ENCODE peak calls at places on chromosomes 4 and X, in five cellular contexts. N, S, V, B and R are unnamed samples.
A peak's percentile ranks its signal among the peaks of the same experiment; 100 is the strongest.

GRCh38 chr4:111066887-111067286 is 444.0 kb upstream of the PITX2 start:
- DNase-seq in S (peak; percentile 39), N (no peak), B (no peak), V (peak; percentile 43), R (peak; percentile 10)

GRCh38 chrX:131068945-131069719 is 11.0 kb downstream of the ARHGAP36 start:
- DNase-seq in V (peak; percentile 32), B (peak; percentile 80), N (peak; percentile 49), S (no peak), R (peak; percentile 86)

GRCh38 chrX:152600853-152601635 is 36.7 kb upstream of the GABRQ start:
- DNase-seq in S (no peak), V (no peak), N (peak; percentile 36), B (no peak), R (peak; percentile 46)

GRCh38 chr4:16122225-16122624 is 38.4 kb upstream of the PROM1 start:
- DNase-seq in V (no peak), S (no peak), B (no peak), N (no peak), R (no peak)

GRCh38 chr4:39357002-39357401 is 9.2 kb downstream of the RFC1 start:
- DNase-seq in B (no peak), N (no peak), S (no peak), V (no peak), R (no peak)

GRCh38 chrX:134717698-134718328 is 59.5 kb upstream of the PLAC1 start:
- DNase-seq in V (no peak), N (no peak), S (peak; percentile 68), B (no peak), R (no peak)

GRCh38 chr4:8938137-8938536 is 66.5 kb upstream of the HMX1 start:
- DNase-seq in S (no peak), N (no peak), V (no peak), B (no peak), R (no peak)

GRCh38 chrX:68703369-68703768 is 55.9 kb downstream of the STARD8 start:
- DNase-seq in V (no peak), N (no peak), B (no peak), S (no peak), R (peak; percentile 63)

GRCh38 chr4:5638316-5638715 is 70.0 kb downstream of the EVC2 start:
- DNase-seq in V (peak; percentile 17), S (peak; percentile 85), B (no peak), N (no peak), R (no peak)

GRCh38 chr4:185441479-185441878 is 15.7 kb upstream of the UFSP2 start:
- DNase-seq in B (no peak), S (no peak), V (no peak), N (no peak), R (no peak)

GRCh38 chr4:6576512-6576911 is 1.5 kb downstream of the MAN2B2 start:
- DNase-seq in V (no peak), S (no peak), B (no peak), N (no peak), R (no peak)

GRCh38 chr4:99885063-99885664 is 9.1 kb downstream of the LAMTOR3 start:
- DNase-seq in B (no peak), V (peak; percentile 62), S (peak; percentile 38), N (no peak), R (peak; percentile 55)

GRCh38 chr4:8679032-8679431 is 86.5 kb downstream of the CPZ start:
- DNase-seq in V (no peak), B (no peak), S (no peak), N (no peak), R (no peak)

DNA sequence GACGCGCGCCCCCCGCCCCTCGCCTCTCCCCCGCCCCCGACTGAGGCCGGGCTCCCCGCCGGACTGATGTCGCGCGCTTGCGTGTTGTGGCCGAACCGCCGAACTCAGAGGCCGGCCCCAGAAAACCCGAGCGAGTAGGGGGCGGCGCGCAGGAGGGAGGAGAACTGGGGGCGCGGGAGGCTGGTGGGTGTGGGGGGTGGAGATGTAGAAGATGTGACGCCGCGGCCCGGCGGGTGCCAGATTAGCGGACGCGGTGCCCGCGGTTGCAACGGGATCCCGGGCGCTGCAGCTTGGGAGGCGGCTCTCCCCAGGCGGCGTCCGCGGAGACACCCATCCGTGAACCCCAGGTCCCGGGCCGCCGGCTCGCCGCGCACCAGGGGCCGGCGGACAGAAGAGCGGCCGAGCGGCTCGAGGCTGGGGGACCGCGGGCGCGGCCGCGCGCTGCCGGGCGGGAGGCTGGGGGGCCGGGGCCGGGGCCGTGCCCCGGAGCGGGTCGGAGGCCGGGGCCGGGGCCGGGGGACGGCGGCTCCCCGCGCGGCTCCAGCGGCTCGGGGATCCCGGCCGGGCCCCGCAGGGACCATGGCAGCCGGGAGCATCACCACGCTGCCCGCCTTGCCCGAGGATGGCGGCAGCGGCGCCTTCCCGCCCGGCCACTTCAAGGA is at the start of gene FGF2:
- DNase-seq in B (peak; percentile 84), N (peak; percentile 78), V (peak; percentile 69), S (peak; percentile 60), R (peak; percentile 70)
- H2BK15ac ChIP-seq in B (no peak within 1 kb of the TSS), N (peak within 1 kb of the TSS; percentile 92), V (peak within 1 kb of the TSS; percentile 98), S (peak within 1 kb of the TSS; percentile 83), R (peak within 1 kb of the TSS; percentile 13)

GRCh38 chr4:21411086-21411485 is 537.5 kb downstream of the KCNIP4 start:
- DNase-seq in N (no peak), B (no peak), V (no peak), S (no peak), R (no peak)
- H3K23ac ChIP-seq in N (no peak overlapping the region), B (no peak overlapping the region), V (no peak overlapping the region), S (no peak overlapping the region), R (no peak overlapping the region)

GRCh38 chr4:80065601-80066000 is 7.4 kb downstream of the ANTXR2 start:
- DNase-seq in B (no peak), V (no peak), S (no peak), N (no peak), R (no peak)
- H3K36me3 ChIP-seq in B (no peaks in the 10 kb centered on the region), V (peaks cover 5% of the 10 kb centered on the region), S (peaks cover 29% of the 10 kb centered on the region), N (peaks cover 2% of the 10 kb centered on the region), R (no peaks in the 10 kb centered on the region)

GRCh38 chrX:56089376-56089775 is 142.8 kb upstream of the KLF8 start:
- DNase-seq in B (no peak), N (no peak), V (no peak), S (no peak), R (no peak)
- H2BK15ac ChIP-seq in B (no peak overlapping the region), N (no peak overlapping the region), V (no peak overlapping the region), S (no peak overlapping the region), R (no peak overlapping the region)

GRCh38 chr4:52861879-52862604 is at the start of gene RASL11B:
- DNase-seq in B (peak; percentile 92), V (peak; percentile 74), N (peak; percentile 84), S (peak; percentile 52), R (peak; percentile 90)
- H3K23ac ChIP-seq in B (no peak within 1 kb of the TSS), V (no peak within 1 kb of the TSS), N (peak within 1 kb of the TSS; percentile 87), S (peak within 1 kb of the TSS; percentile 91), R (peak within 1 kb of the TSS; percentile 99)

DNA sequence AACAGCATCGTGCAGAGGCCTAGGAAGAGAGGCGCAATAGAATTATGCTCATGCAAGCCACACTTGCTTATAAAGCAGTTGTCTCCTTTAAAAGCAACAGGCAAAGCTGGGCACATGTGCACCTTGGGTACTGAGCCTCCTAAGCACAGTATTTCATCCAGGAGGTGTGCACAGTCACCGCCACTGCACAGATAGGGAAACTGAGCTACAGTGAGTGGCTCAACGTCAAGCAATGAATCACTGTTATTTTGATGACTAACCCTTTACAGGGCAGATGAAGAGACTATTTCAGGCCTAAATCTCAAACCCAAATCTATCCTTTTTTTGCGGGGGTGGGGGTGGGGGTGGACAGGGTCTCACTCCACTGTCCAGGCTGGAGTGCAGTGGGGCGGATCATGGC is 42.3 kb downstream of the BCOR start:
- DNase-seq in B (no peak), V (no peak), S (peak; percentile 16), N (no peak), R (no peak)
- H3K36me3 ChIP-seq in B (peaks cover 28% of the 10 kb centered on the region), V (peaks cover 61% of the 10 kb centered on the region), S (peaks cover 43% of the 10 kb centered on the region), N (peaks cover 29% of the 10 kb centered on the region), R (peaks cover 19% of the 10 kb centered on the region)

DNA sequence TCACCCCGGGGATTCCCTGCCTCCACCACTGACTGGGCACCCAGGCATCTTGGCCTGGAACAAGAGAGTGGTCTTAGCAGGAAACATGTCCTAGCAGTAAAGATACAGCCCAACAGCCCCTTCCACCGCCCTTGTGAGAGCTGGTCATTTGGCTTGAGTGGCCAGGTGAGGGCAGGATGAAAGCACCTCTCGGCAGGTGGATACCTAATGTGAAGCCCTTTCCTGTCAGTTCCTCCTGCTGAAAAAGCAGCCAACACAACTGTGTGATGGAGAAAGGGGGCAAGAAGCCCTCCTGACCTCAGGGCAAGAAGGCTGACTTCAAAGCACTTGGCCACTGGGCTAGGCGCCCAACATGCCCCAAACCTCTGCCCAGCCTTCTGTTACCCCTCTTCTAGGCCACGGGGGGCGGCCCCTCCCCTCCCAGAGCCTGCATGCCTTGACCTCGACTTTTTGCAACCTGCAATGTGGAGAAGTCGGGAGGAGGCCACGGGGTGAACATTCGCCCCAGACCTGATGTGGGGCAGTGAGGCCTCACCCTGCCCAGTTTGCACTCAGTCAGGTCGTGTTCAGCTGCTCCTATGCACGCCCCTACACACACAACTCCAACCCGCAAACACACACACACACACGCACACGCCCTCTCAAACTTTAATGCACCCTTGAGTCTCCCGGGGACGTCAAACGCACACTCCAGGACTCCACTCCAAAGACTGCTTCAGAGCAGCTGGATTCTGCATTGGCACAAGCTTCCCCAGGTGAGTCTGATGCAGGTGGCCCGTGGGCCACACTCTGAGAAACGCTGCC is 1.1 kb downstream of the LGI2 start:
- DNase-seq in S (no peak), N (no peak), V (no peak), B (peak; percentile 50), R (no peak)
- H2BK15ac ChIP-seq in S (no peak overlapping the region), N (peak overlapping the region; percentile 80), V (no peak overlapping the region), B (no peak overlapping the region), R (no peak overlapping the region)

GRCh38 chr4:88985088-88985779 is 71.8 kb downstream of the FAM13A start:
- DNase-seq in S (peak; percentile 89), B (no peak), N (no peak), V (peak; percentile 42), R (no peak)

GRCh38 chr4:88981571-88981970 is 75.4 kb downstream of the FAM13A start:
- DNase-seq in B (no peak), S (peak; percentile 35), N (no peak), V (no peak), R (no peak)

GRCh38 chr4:88979292-88979691 is 77.7 kb downstream of the FAM13A start:
- DNase-seq in S (peak; percentile 20), B (no peak), V (peak; percentile 22), N (no peak), R (no peak)

GRCh38 chr4:88981993-88982392 is 75.0 kb downstream of the FAM13A start:
- DNase-seq in N (no peak), V (no peak), S (no peak), B (no peak), R (no peak)

DNA sequence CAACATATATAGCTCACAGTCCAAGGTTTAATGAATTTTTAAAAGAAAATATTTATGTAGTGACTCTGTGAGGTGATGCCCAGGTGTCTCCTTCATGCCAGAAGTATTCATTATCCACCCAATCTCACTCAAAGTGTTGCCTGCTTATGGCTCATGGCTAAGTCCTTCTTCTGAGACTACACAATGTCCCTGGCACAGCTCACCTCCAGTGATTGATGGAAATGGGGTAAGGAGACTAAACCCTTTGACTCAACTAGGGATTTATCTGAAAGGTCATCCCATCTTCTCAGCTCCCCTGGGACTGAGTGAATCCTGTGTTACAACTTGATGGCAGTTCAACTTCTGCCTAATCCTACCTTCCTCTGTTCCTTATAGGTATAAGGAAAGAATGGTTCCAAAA is 74.2 kb downstream of the FAM13A start:
- DNase-seq in S (no peak), V (no peak), N (no peak), B (no peak), R (no peak)
- H3K23ac ChIP-seq in S (no peak overlapping the region), V (no peak overlapping the region), N (no peak overlapping the region), B (no peak overlapping the region), R (no peak overlapping the region)

DNA sequence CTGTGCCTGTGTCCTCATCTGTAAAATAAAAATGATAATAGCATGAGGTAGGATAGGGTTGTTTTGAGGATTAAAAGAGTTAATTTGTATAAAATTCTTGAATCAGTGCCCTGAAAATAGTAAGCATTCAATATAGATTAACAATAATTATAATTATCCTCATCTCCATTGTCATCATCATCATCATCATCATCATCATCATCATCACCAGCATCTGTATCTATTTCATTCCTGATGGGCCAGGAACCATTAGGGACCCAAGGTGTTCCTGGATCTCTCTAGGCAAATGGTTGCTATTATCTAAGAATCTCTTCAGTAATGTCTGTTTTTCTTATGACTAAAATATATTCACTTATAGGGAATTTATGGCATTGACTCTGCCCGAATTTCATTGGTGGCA is 31.6 kb downstream of the RASSF6 start:
- DNase-seq in B (no peak), N (no peak), S (no peak), V (no peak), R (no peak)
- H3K36me3 ChIP-seq in B (no peaks in the 10 kb centered on the region), N (no peaks in the 10 kb centered on the region), S (no peaks in the 10 kb centered on the region), V (no peaks in the 10 kb centered on the region), R (no peaks in the 10 kb centered on the region)